ENCODE peak calls at places on chromosomes 4 and X, in ten cellular contexts. X is GM12878, B is HCT116, N is upper lobe of left lung, M is heart left ventricle, O is right lobe of liver, J is HepG2, W is IMR-90, K is A549, P is K562. A is an unnamed sample.

GRCh38 chrX:118497180-118497814 is 1.7 kb downstream of the DOCK11 start:
- ATAC-seq in X (peak; percentile 15), B (no peak), N (no peak), M (no peak), O (peak; percentile 6), J (no peak), W (no peak), K (no peak), P (no peak), A (no peak)

GRCh38 chrX:107845625-107846024 is 20.0 kb downstream of the MID2 start:
- ATAC-seq in X (no peak), B (no peak), N (no peak), M (peak; percentile 92), O (no peak), J (no peak), W (no peak), K (no peak), P (no peak), A (no peak)

GRCh38 chrX:71606536-71607216 is 11.6 kb downstream of the CXCR3 start:
- ATAC-seq in X (peak; percentile 38), B (no peak), N (no peak), M (no peak), O (peak; percentile 17), J (no peak), W (no peak), K (no peak), P (no peak), A (no peak)

GRCh38 chrX:108028854-108029253 is 16.0 kb upstream of the VSIG1 start:
- ATAC-seq in X (no peak), B (no peak), N (no peak), M (no peak), O (no peak), J (no peak), W (no peak), K (no peak), P (no peak), A (no peak)

GRCh38 chrX:118770133-118770760 is 42.8 kb downstream of the IL13RA1 start:
- ATAC-seq in X (no peak), B (no peak), N (peak; percentile 9), M (no peak), O (no peak), J (no peak), W (no peak), K (no peak), P (no peak), A (no peak)

GRCh38 chr4:82780398-82781231 is 18.0 kb downstream of the SCD5 start:
- ATAC-seq in X (peak; percentile 85), B (peak; percentile 67), N (peak; percentile 2), M (no peak), O (peak; percentile 48), J (peak; percentile 90), W (no peak), K (peak; percentile 62), P (peak; percentile 82), A (peak; percentile 66)

GRCh38 chr4:102552781-102553180 is 51.6 kb downstream of the NFKB1 start:
- ATAC-seq in X (peak; percentile 84), B (no peak), N (no peak), M (no peak), O (no peak), J (no peak), W (no peak), K (no peak), P (no peak), A (no peak)

GRCh38 chr4:79248610-79249009 is 77.3 kb downstream of the NAA11 start:
- ATAC-seq in X (peak; percentile 11), B (no peak), N (no peak), M (no peak), O (no peak), J (no peak), W (no peak), K (no peak), P (no peak), A (no peak)

GRCh38 chrX:50812995-50813842 is 775 bp downstream of the SHROOM4 start:
- ATAC-seq in X (no peak), B (peak; percentile 55), N (peak; percentile 56), M (no peak), O (peak; percentile 75), J (peak; percentile 82), W (peak; percentile 61), K (peak; percentile 80), P (no peak), A (peak; percentile 59)

GRCh38 chr4:27861381-27861787 is 1000.7 kb downstream of the STIM2 start:
- ATAC-seq in X (peak; percentile 80), B (peak; percentile 92), N (no peak), M (peak; percentile 42), O (peak; percentile 100), J (peak; percentile 60), W (peak; percentile 48), K (peak; percentile 53), P (no peak), A (no peak)

GRCh38 chrX:11757397-11757728 is 674 bp upstream of the MSL3 start:
- ATAC-seq in X (no peak), B (no peak), N (no peak), M (no peak), O (no peak), J (no peak), W (no peak), K (no peak), P (no peak), A (no peak)
- TF ChIP-seq POLR2A in X (no peak), B (no peak), N (no peak), M (no peak), O (no peak), J (no peak), W (no peak), K (no peak), P (no peak), A (no peak)

GRCh38 chr4:41256740-41257256 is at the start of gene UCHL1:
- ATAC-seq in X (no peak), B (no peak), N (no peak), M (no peak), O (peak; percentile 35), J (peak; percentile 56), W (peak; percentile 94), K (peak; percentile 94), P (no peak), A (peak; percentile 31)
- TF ChIP-seq POLR2A in X (peak; percentile 86), B (no peak), N (no peak), M (no peak), O (no peak), J (no peak), W (peak; percentile 99), K (peak; percentile 92), P (no peak), A (no peak)

DNA sequence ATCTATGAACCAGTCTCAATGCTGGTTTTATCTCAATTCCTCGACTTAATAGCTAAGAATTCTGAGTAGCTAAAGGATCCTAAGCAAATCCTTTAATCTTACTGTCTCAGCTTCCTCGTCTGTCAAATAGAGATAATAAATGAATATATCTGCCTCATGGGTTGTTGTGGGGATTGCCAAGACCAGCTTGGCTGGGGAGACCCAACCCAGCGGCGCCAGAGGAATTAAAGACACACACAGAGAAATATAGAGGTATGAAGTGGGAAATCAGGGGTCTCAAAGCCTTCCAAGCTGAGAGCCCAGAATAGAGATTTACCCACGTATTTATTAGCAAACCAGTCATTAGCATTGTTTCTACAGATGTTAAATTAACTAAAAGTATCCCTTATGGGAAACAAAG is 41.9 kb downstream of the SLC34A2 start:
- ATAC-seq in X (no peak), B (no peak), N (no peak), M (no peak), O (no peak), J (no peak), W (no peak), K (no peak), P (no peak), A (no peak)
- TF ChIP-seq POLR2A in X (no peak), B (no peak), N (no peak), M (no peak), O (no peak), J (no peak), W (no peak), K (no peak), P (no peak), A (no peak)

DNA sequence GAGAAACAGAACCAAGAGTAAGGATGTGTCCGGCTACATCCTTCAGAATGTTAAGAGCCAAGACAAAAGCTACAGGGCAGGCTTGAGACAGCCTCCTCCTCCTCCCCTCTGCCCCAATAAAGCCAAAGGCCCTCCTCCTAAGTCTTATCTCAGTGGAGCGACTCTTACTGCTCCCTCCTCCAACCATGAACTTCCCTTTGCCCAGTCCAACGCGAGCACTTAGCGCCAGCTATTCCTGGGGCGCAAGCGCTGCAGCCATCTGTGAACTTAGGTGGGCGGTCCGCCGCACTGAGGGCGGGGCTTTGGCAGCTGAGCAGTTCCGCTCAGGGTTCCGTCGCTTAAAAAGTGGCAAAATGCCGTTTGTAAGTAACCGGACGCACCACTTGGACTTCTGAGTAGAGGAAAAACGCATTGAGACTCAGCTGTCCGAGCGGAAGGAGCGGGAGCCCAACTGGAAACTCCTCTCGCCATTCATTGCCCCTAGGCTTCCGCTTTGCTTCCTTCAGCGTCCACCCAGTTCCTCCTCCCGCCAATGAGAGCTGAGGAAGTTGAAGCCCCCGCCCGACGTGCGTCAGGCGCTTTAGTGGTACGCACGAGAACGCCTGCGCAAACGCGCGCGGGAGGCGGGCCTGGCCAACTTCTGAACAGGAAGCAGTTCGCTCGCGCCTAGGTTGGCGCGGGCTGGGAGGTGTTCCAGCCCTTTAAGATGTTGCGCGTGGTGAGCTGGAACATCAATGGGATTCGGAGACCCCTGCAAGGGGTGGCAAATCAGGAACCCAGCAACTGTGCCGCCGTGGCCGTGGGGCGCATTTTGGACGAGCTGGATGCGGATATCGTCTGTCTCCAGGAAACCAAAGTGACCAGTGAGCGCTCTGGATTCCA is at the start of gene APEX2:
- ATAC-seq in X (peak; percentile 95), B (peak; percentile 95), N (peak; percentile 96), M (peak; percentile 98), O (peak; percentile 93), J (peak; percentile 98), W (peak; percentile 97), K (peak; percentile 99), P (peak; percentile 97), A (peak; percentile 96)
- TF ChIP-seq POLR2A in X (peak; percentile 87), B (peak; percentile 34), N (peak; percentile 79), M (no peak), O (peak; percentile 69), J (peak; percentile 73), W (peak; percentile 85), K (peak; percentile 89), P (peak; percentile 88), A (peak; percentile 48)

DNA sequence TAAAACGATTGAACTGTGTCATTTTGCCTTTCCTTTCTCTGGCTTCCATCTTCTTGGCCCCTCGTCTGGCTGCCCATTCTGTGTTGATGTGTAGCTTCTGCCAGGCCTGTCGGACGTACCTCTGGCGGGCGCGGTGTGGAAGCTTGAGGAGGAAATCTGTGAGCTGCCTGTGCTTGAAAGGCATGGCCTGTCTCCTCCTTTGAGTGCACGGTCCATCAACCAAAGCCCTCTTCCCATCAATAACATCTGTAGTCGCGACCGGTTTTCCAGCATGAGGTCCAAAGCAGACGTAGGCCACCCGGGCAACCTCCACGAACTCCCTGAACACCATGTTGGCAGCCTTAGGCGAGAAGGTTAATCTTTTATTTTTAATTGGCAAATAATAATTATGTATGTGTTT is 202.7 kb downstream of the CRLF2 start:
- ATAC-seq in X (no peak), B (no peak), N (no peak), M (no peak), O (no peak), J (no peak), W (no peak), K (no peak), P (no peak), A (no peak)
- TF ChIP-seq POLR2A in X (no peak), B (no peak), N (no peak), M (no peak), O (no peak), J (no peak), W (no peak), K (no peak), P (no peak), A (no peak)

GRCh38 chrX:48918644-48919340 is at the start of gene PIM2:
- ATAC-seq in X (peak; percentile 83), B (peak; percentile 86), N (peak; percentile 89), M (peak; percentile 86), O (peak; percentile 88), J (peak; percentile 88), W (peak; percentile 79), K (peak; percentile 88), P (peak; percentile 89), A (peak; percentile 91)
- TF ChIP-seq POLR2A in X (peak; percentile 95), B (peak; percentile 62), N (peak; percentile 98), M (peak; percentile 66), O (peak; percentile 98), J (no peak), W (peak; percentile 85), K (peak; percentile 68), P (peak; percentile 93), A (peak; percentile 79)